ENCODE peak calls at places on chromosomes 5 and 9, in four cellular contexts. N is mesenchymal stem cell, X is trophoblast cell, O is H9. H is an unnamed sample.
A peak's percentile ranks its signal among the peaks of the same experiment; 100 is the strongest.

GRCh38 chr9:89943728-89944127 is 338.9 kb downstream of the GADD45G start:
- DNase-seq in N (no peak), X (no peak), O (no peak), H (no peak)

GRCh38 chr5:78483809-78484521 is 123.5 kb downstream of the SCAMP1 start:
- DNase-seq in N (peak; percentile 51), X (peak; percentile 16), O (no peak), H (no peak)

GRCh38 chr9:34204011-34204635 is 25.3 kb downstream of the UBAP1 start:
- DNase-seq in N (no peak), X (no peak), O (no peak), H (no peak)

GRCh38 chr5:1161832-1162229 is 39.6 kb upstream of the SLC6A19 start:
- DNase-seq in N (no peak), X (no peak), O (no peak), H (no peak)

GRCh38 chr5:150723845-150724244 is 23.0 kb upstream of the RBM22 start:
- DNase-seq in N (no peak), X (no peak), O (no peak), H (no peak)

GRCh38 chr5:175517824-175518450 is 39.6 kb downstream of the SFXN1 start:
- DNase-seq in N (peak; percentile 79), X (peak; percentile 42), O (no peak), H (no peak)

GRCh38 chr5:95449460-95449859 is 58.3 kb downstream of the FAM81B start:
- DNase-seq in N (no peak), X (no peak), O (peak; percentile 33), H (no peak)

GRCh38 chr5:132074772-132075718 is 1.5 kb downstream of the CSF2 start:
- DNase-seq in N (no peak), X (no peak), O (no peak), H (no peak)

GRCh38 chr9:78622131-78622530 is 325.2 kb downstream of the PSAT1 start:
- DNase-seq in N (no peak), X (no peak), O (no peak), H (no peak)

GRCh38 chr5:130282044-130282443 is 377.8 kb downstream of the CHSY3 start:
- DNase-seq in N (peak; percentile 2), X (no peak), O (no peak), H (no peak)

GRCh38 chr5:169152453-169152852 is 148.5 kb downstream of the SLIT3 start:
- DNase-seq in N (no peak), X (no peak), O (no peak), H (no peak)

GRCh38 chr9:121954477-121955175 is 138.5 kb downstream of the TTLL11 start:
- DNase-seq in N (peak; percentile 76), X (no peak), O (no peak), H (no peak)

GRCh38 chr5:149125386-149125891 is 15.9 kb upstream of the ABLIM3 start:
- DNase-seq in N (no peak), X (peak; percentile 90), O (peak; percentile 87), H (no peak)

GRCh38 chr5:64594601-64595518 is 89.0 kb downstream of the RGS7BP start:
- DNase-seq in N (peak; percentile 3), X (no peak), O (peak; percentile 61), H (peak; percentile 17)

GRCh38 chr9:104725014-104725413 is 22.5 kb upstream of the NIPSNAP3A start:
- DNase-seq in N (no peak), X (no peak), O (no peak), H (no peak)

GRCh38 chr9:137725598-137725997 is 106.8 kb downstream of the EHMT1 start:
- DNase-seq in N (no peak), X (no peak), O (no peak), H (no peak)

GRCh38 chr5:132225165-132226032 is 2.3 kb downstream of the P4HA2 start:
- DNase-seq in N (peak; percentile 81), X (peak; percentile 29), O (peak; percentile 17), H (no peak)

GRCh38 chr5:378976-379742 is 57.6 kb downstream of the AHRR start:
- DNase-seq in N (peak; percentile 71), X (peak; percentile 49), O (peak; percentile 19), H (no peak)

GRCh38 chr9:72140582-72140981 is 8.7 kb upstream of the GDA start:
- DNase-seq in N (no peak), X (peak; percentile 61), O (no peak), H (no peak)

GRCh38 chr9:35616681-35617459 is 1.3 kb downstream of the CD72 start:
- DNase-seq in N (peak; percentile 77), X (peak; percentile 62), O (peak; percentile 72), H (no peak)

GRCh38 chr5:125823572-125823971 is 599.6 kb upstream of the GRAMD2B start:
- DNase-seq in N (peak; percentile 16), X (no peak), O (no peak), H (no peak)

GRCh38 chr5:113043491-113043931 is 66.9 kb downstream of the DCP2 start:
- DNase-seq in N (no peak), X (no peak), O (peak; percentile 72), H (no peak)

GRCh38 chr9:133202145-133202513 is 6.9 kb downstream of the OBP2B start:
- DNase-seq in N (no peak), X (no peak), O (no peak), H (no peak)

GRCh38 chr5:56279979-56280378 is 46.8 kb upstream of the ANKRD55 start:
- DNase-seq in N (peak; percentile 23), X (no peak), O (peak; percentile 27), H (no peak)

GRCh38 chr9:37626708-37627293 is 24.0 kb upstream of the FRMPD1 start:
- DNase-seq in N (no peak), X (no peak), O (no peak), H (no peak)

GRCh38 chr9:2477755-2478154 is 143.8 kb upstream of the VLDLR start:
- DNase-seq in N (peak; percentile 3), X (peak; percentile 14), O (no peak), H (no peak)

GRCh38 chr5:175347027-175347426 is 97.0 kb downstream of the DRD1 start:
- DNase-seq in N (no peak), X (no peak), O (no peak), H (no peak)

GRCh38 chr5:141989720-141990119 is 20.8 kb downstream of the RNF14 start:
- DNase-seq in N (no peak), X (no peak), O (no peak), H (no peak)

GRCh38 chr5:175343292-175343691 is 100.7 kb downstream of the DRD1 start:
- DNase-seq in N (no peak), X (no peak), O (no peak), H (no peak)

GRCh38 chr5:108481355-108481931 is 99.5 kb upstream of the FBXL17 start:
- DNase-seq in N (peak; percentile 61), X (peak; percentile 50), O (peak; percentile 37), H (peak; percentile 9)

GRCh38 chr9:110323831-110324230 is 13.8 kb downstream of the TXNDC8 start:
- DNase-seq in N (no peak), X (no peak), O (no peak), H (no peak)

GRCh38 chr5:175617447-175617846 is 40.4 kb upstream of the HRH2 start:
- DNase-seq in N (no peak), X (no peak), O (peak; percentile 71), H (no peak)

GRCh38 chr9:78443946-78444345 is 147.0 kb downstream of the PSAT1 start:
- DNase-seq in N (no peak), X (no peak), O (no peak), H (no peak)

GRCh38 chr9:21754741-21755140 is 47.7 kb upstream of the MTAP start:
- DNase-seq in N (no peak), X (no peak), O (no peak), H (no peak)

GRCh38 chr5:178454821-178455479 is 135.2 kb downstream of the COL23A1 start:
- DNase-seq in N (no peak), X (no peak), O (peak; percentile 32), H (no peak)

GRCh38 chr9:134837529-134837928 is 43.1 kb upstream of the FCN2 start:
- DNase-seq in N (no peak), X (no peak), O (no peak), H (no peak)

GRCh38 chr9:101126556-101126955 is 98.0 kb downstream of the PLPPR1 start:
- DNase-seq in N (no peak), X (no peak), O (no peak), H (no peak)
- H3K9ac ChIP-seq in N (no peak overlapping the region), X (no peak overlapping the region), O (no peak overlapping the region), H (no peak overlapping the region)

GRCh38 chr5:73678807-73679206 is 52.8 kb downstream of the ARHGEF28 start:
- DNase-seq in N (no peak), X (no peak), O (no peak), H (no peak)

GRCh38 chr5:73678322-73678740 is 52.3 kb downstream of the ARHGEF28 start:
- DNase-seq in N (no peak), X (no peak), O (no peak), H (no peak)

GRCh38 chr5:73673161-73673591 is 47.2 kb downstream of the ARHGEF28 start:
- DNase-seq in N (peak; percentile 90), X (peak; percentile 61), O (no peak), H (no peak)

GRCh38 chr5:73672130-73672529 is 46.1 kb downstream of the ARHGEF28 start:
- DNase-seq in N (no peak), X (no peak), O (no peak), H (no peak)

DNA sequence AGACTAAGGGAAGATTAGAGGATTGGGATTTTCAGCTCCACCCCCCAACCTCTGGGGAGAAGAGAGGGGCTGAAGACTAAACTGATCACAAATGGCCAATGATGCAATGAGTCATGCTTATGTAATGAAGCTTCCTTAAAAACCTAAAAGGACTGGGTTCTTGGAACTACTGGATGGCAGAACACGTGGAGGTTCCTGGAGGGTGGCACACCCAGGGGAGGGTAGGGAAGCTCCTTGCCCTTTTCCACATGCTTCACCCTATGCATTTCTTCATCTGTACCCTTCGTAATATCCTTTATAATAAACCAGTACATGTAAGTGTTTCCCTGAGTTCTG is 48.6 kb downstream of the ARHGEF28 start:
- DNase-seq in N (no peak), X (no peak), O (no peak), H (no peak)
- H4K91ac ChIP-seq in N (no peak overlapping the region), X (no peak overlapping the region), O (no peak overlapping the region), H (no peak overlapping the region)

GRCh38 chr9:127264462-127265040 is at the start of gene GARNL3:
- DNase-seq in N (no peak), X (peak; percentile 2), O (no peak), H (no peak)

GRCh38 chr9:127258884-127259471 is 5.6 kb upstream of the GARNL3 start:
- DNase-seq in N (no peak), X (no peak), O (no peak), H (no peak)

GRCh38 chr9:127263664-127264063 is 910 bp upstream of the GARNL3 start:
- DNase-seq in N (no peak), X (no peak), O (no peak), H (no peak)

GRCh38 chr9:127263244-127263643 is 1.3 kb upstream of the GARNL3 start:
- DNase-seq in N (no peak), X (no peak), O (no peak), H (no peak)

GRCh38 chr9:127262621-127263020 is 2.0 kb upstream of the GARNL3 start:
- DNase-seq in N (no peak), X (no peak), O (no peak), H (no peak)
- H2BK12ac ChIP-seq in N (no peak overlapping the region), X (no peak overlapping the region), O (no peak overlapping the region), H (no peak overlapping the region)

GRCh38 chr5:76715734-76716455 is at the start of gene F2R:
- DNase-seq in N (peak; percentile 87), X (peak; percentile 46), O (peak; percentile 83), H (peak; percentile 74)

GRCh38 chr5:76715484-76715733 is 517 bp upstream of the F2R start:
- DNase-seq in N (no peak), X (no peak), O (peak; percentile 33), H (no peak)

GRCh38 chr5:76714771-76715483 is 999 bp upstream of the F2R start:
- DNase-seq in N (no peak), X (peak; percentile 20), O (peak; percentile 60), H (no peak)

GRCh38 chr5:76717222-76718083 is 1.5 kb downstream of the F2R start:
- DNase-seq in N (peak; percentile 20), X (no peak), O (no peak), H (no peak)

GRCh38 chr5:76716456-76717157 is 681 bp downstream of the F2R start:
- DNase-seq in N (peak; percentile 24), X (no peak), O (peak; percentile 43), H (peak; percentile 12)
- H3K9ac ChIP-seq in N (peak overlapping the region; percentile 91), X (peak overlapping the region; percentile 52), O (peak overlapping the region; percentile 35), H (peak overlapping the region; percentile 99)

H was measured in neuronal stem cell.